ENCODE peak calls at places on chromosomes 16 and 17, in nine cellular contexts. L, O, Q, F, U, K, X, V and I are unnamed samples. For H3K4me1 and H3K36me3, the result is how much of the 10 kb centered on the place peaks cover.

GRCh38 chr16:71357681-71358080 is 842 bp upstream of the CALB2 start:
- DNase-seq in L (no peak), F (no peak), O (no peak), U (no peak), X (no peak), K (no peak), Q (no peak), V (no peak), I (no peak)

GRCh38 chr16:29848420-29849297 is 14.4 kb downstream of the CDIPT start:
- DNase-seq in O (peak), K (peak), V (peak), X (peak), Q (no peak), F (peak), L (peak), U (peak), I (peak)

GRCh38 chr17:3754458-3755334 is 31.0 kb downstream of the HASPIN start:
- DNase-seq in L (no peak), U (no peak), V (peak), F (no peak), K (peak), O (no peak), X (peak), Q (peak), I (peak)

GRCh38 chr17:32275060-32276042 is 9.7 kb downstream of the RHBDL3 start:
- DNase-seq in O (peak), X (no peak), U (peak), Q (no peak), L (peak), F (no peak), K (no peak), V (no peak), I (no peak)

GRCh38 chr16:87715658-87716057 is 50.1 kb downstream of the KLHDC4 start:
- DNase-seq in Q (no peak), O (no peak), X (no peak), K (no peak), U (no peak), L (no peak), F (no peak), V (no peak), I (no peak)

GRCh38 chr17:20266806-20267458 is 200.4 kb downstream of the LGALS9B start:
- DNase-seq in O (no peak), U (no peak), V (no peak), X (no peak), L (peak), Q (no peak), F (no peak), K (no peak), I (no peak)

GRCh38 chr17:48718162-48718780 is 4.0 kb downstream of the PRAC1 start:
- DNase-seq in L (no peak), V (no peak), F (no peak), K (no peak), X (peak), Q (no peak), U (no peak), O (no peak), I (no peak)

GRCh38 chr16:80585764-80586163 is 45.0 kb downstream of the DYNLRB2 start:
- DNase-seq in F (no peak), O (no peak), X (no peak), K (peak), V (no peak), Q (no peak), U (no peak), L (no peak), I (no peak)

GRCh38 chr17:37802712-37803416 is 58.0 kb upstream of the HNF1B start:
- DNase-seq in U (peak), X (no peak), L (no peak), Q (no peak), V (no peak), F (peak), O (no peak), K (no peak), I (no peak)

GRCh38 chr17:29576214-29577008 is 7.9 kb downstream of the TP53I13 start:
- DNase-seq in L (no peak), V (no peak), O (no peak), K (no peak), U (peak), F (no peak), X (peak), Q (no peak), I (no peak)

GRCh38 chr17:41617698-41618097 is 5.1 kb upstream of the KRT16 start:
- DNase-seq in U (no peak), L (no peak), V (no peak), K (no peak), O (peak), X (no peak), F (no peak), Q (no peak), I (no peak)

GRCh38 chr16:9096416-9096952 is 5.0 kb downstream of the HAPSTR1 start:
- DNase-seq in V (no peak), U (no peak), F (no peak), K (no peak), Q (no peak), L (no peak), X (no peak), O (no peak), I (no peak)

GRCh38 chr16:69859105-69859969 is 91.8 kb upstream of the CLEC18A start:
- DNase-seq in Q (peak), X (peak), O (no peak), K (peak), U (peak), F (peak), L (no peak), V (no peak), I (peak)

GRCh38 chr16:15552507-15552906 is 90.4 kb downstream of the MARF1 start:
- DNase-seq in Q (no peak), O (no peak), U (no peak), X (no peak), L (no peak), V (no peak), K (peak), F (no peak), I (no peak)

GRCh38 chr17:58756246-58757161 is 850 bp downstream of the PPM1E start:
- DNase-seq in X (no peak), L (no peak), Q (peak), O (no peak), U (no peak), F (no peak), V (peak), K (no peak), I (no peak)

GRCh38 chr17:15930426-15930825 is 14.5 kb upstream of the ADORA2B start:
- DNase-seq in K (no peak), V (no peak), U (no peak), L (no peak), Q (no peak), O (no peak), X (no peak), F (no peak), I (no peak)

GRCh38 chr16:86968866-86969265 is 348.3 kb downstream of the C16orf95 start:
- DNase-seq in Q (no peak), U (no peak), O (peak), L (no peak), K (no peak), X (no peak), F (no peak), V (no peak), I (no peak)

GRCh38 chr17:17843096-17843495 is 6.3 kb upstream of the SREBF1 start:
- DNase-seq in K (no peak), X (no peak), F (no peak), Q (no peak), L (no peak), V (no peak), U (no peak), O (no peak), I (peak)

GRCh38 chr17:18987862-18988545 is 16.6 kb downstream of the FAM83G start:
- DNase-seq in L (no peak), Q (no peak), F (no peak), X (no peak), U (no peak), K (no peak), V (no peak), O (no peak), I (no peak)

GRCh38 chr16:70749681-70750601 is 51.0 kb downstream of the VAC14 start:
- DNase-seq in V (no peak), F (no peak), Q (no peak), O (no peak), X (no peak), L (peak), K (no peak), U (no peak), I (no peak)

GRCh38 chr17:79090503-79091372 is 16.1 kb downstream of the ENGASE start:
- DNase-seq in X (no peak), K (no peak), O (no peak), U (no peak), F (no peak), V (no peak), L (no peak), Q (no peak), I (no peak)

GRCh38 chr16:83137326-83137770 is 510.6 kb downstream of the CDH13 start:
- DNase-seq in V (peak), U (no peak), Q (peak), L (peak), X (peak), K (peak), F (no peak), O (no peak), I (no peak)

GRCh38 chr17:76683011-76683755 is 27.6 kb downstream of the MXRA7 start:
- DNase-seq in K (no peak), F (no peak), V (no peak), O (no peak), U (no peak), Q (no peak), L (no peak), X (no peak), I (no peak)

GRCh38 chr16:64417711-64418227 is 704.1 kb downstream of the CDH11 start:
- DNase-seq in L (no peak), X (no peak), K (no peak), F (no peak), V (no peak), O (no peak), Q (no peak), U (no peak), I (no peak)

GRCh38 chr17:50627782-50628601 is 6.7 kb upstream of the ABCC3 start:
- DNase-seq in Q (no peak), F (no peak), X (peak), L (no peak), O (no peak), V (no peak), K (peak), U (no peak), I (peak)

GRCh38 chr16:79093554-79093967 is 507.0 kb downstream of the MAF start:
- DNase-seq in X (peak), O (no peak), V (peak), L (no peak), U (no peak), Q (no peak), F (no peak), K (peak), I (peak)

GRCh38 chr16:84449156-84450140 is 55.0 kb downstream of the MEAK7 start:
- DNase-seq in K (no peak), L (no peak), Q (no peak), O (peak), F (no peak), U (no peak), V (no peak), X (peak), I (peak)

GRCh38 chr17:2393184-2393953 is 7.5 kb downstream of the MNT start:
- DNase-seq in X (peak), F (peak), U (peak), L (peak), Q (peak), O (peak), K (peak), V (peak), I (peak)

GRCh38 chr17:82297280-82297803 is 20.1 kb downstream of the CD7 start:
- DNase-seq in L (peak), F (peak), U (peak), V (peak), O (peak), Q (no peak), X (peak), K (peak), I (peak)

GRCh38 chr16:89155851-89156739 is 15.5 kb upstream of the CDH15 start:
- DNase-seq in U (no peak), O (no peak), F (no peak), Q (no peak), L (no peak), V (no peak), X (no peak), K (no peak), I (no peak)

GRCh38 chr16:10579965-10580918 is at the start of gene EMP2:
- DNase-seq in Q (peak), U (peak), F (peak), K (no peak), L (peak), O (peak), V (no peak), X (peak), I (peak)

GRCh38 chr17:42407289-42407836 is 15.7 kb downstream of the CAVIN1 start:
- DNase-seq in Q (no peak), U (peak), X (peak), L (peak), V (peak), F (peak), O (peak), K (peak), I (peak)

GRCh38 chr16:83830769-83831450 is 23.1 kb downstream of the HSBP1 start:
- DNase-seq in X (no peak), O (no peak), K (no peak), U (no peak), L (no peak), Q (no peak), V (no peak), F (no peak), I (no peak)

GRCh38 chr17:69870751-69871199 is 204.2 kb upstream of the KCNJ16 start:
- DNase-seq in U (no peak), F (no peak), Q (peak), L (no peak), V (no peak), K (no peak), O (no peak), X (no peak), I (no peak)

GRCh38 chr16:54806378-54806777 is 124.3 kb upstream of the IRX5 start:
- DNase-seq in K (no peak), V (no peak), F (no peak), U (no peak), X (no peak), Q (no peak), O (no peak), L (no peak), I (no peak)

GRCh38 chr16:53781023-53781605 is 77.2 kb downstream of the FTO start:
- DNase-seq in Q (no peak), O (no peak), U (no peak), X (no peak), L (no peak), K (no peak), V (no peak), F (no peak), I (no peak)

GRCh38 chr16:23609929-23610328 is 13.8 kb upstream of the NDUFAB1 start:
- DNase-seq in K (no peak), O (no peak), U (no peak), X (no peak), V (no peak), Q (no peak), F (no peak), L (no peak), I (no peak)

GRCh38 chr16:23611936-23612335 is 15.8 kb upstream of the NDUFAB1 start:
- DNase-seq in K (no peak), F (no peak), U (no peak), V (no peak), Q (no peak), L (no peak), O (no peak), X (no peak), I (no peak)

GRCh38 chr16:23607740-23608139 is 11.6 kb upstream of the NDUFAB1 start:
- DNase-seq in X (no peak), V (no peak), Q (no peak), U (no peak), O (no peak), L (no peak), F (no peak), K (no peak), I (no peak)

GRCh38 chr16:23608194-23608593 is 12.1 kb upstream of the NDUFAB1 start:
- DNase-seq in L (no peak), F (no peak), U (no peak), K (no peak), V (no peak), X (no peak), O (no peak), Q (no peak), I (no peak)
- H3K4me1 ChIP-seq in L (under half), F (under half), U (under half), K (under half), V (under half), X (under half), O (under half), Q (under half), I (under half)

DNA sequence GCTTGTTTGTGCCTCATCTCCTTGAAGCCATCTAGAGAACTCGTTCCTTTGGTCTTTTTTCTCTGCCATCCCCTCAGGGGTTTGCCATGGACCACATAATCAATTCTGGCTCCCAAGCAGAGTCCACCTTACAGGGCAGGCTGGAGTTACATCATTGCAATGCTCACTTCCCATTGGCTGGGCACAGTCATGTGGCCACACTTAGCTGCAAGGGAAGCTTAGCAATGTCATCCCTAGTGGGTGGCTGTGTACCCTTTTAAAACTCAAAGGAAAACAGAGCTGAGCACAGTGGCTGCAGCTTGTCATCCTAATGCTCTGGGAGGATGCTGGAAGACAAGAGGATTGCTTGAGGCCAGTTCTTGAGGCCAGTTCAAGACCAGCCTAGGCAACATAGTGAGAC is 41.9 kb upstream of the POLR3E start:
- DNase-seq in V (no peak), L (no peak), F (no peak), K (no peak), U (no peak), Q (no peak), X (no peak), O (no peak), I (no peak)
- H3K36me3 ChIP-seq in V (under half), L (under half), F (under half), K (half or more), U (half or more), Q (under half), X (under half), O (under half), I (under half)

GRCh38 chr17:34314279-34314678 is 5.0 kb upstream of the CCL8 start:
- DNase-seq in U (peak), L (peak), O (no peak), V (no peak), F (peak), X (peak), Q (no peak), K (no peak), I (no peak)
- H3K4me3 ChIP-seq in U (no peak), L (no peak), O (no peak), V (no peak), F (no peak), X (no peak), Q (no peak), K (no peak), I (no peak)

GRCh38 chr16:21162661-21163151 is 4.2 kb downstream of the LDAF1 start:
- DNase-seq in F (no peak), K (no peak), X (no peak), O (no peak), V (no peak), L (peak), U (peak), Q (no peak), I (no peak)

GRCh38 chr16:21166561-21166961 is 8.1 kb downstream of the LDAF1 start:
- DNase-seq in K (no peak), O (no peak), V (no peak), X (no peak), F (no peak), Q (no peak), U (no peak), L (no peak), I (no peak)

GRCh38 chr16:21163576-21163975 is 5.1 kb downstream of the LDAF1 start:
- DNase-seq in F (no peak), L (no peak), Q (no peak), V (no peak), U (no peak), X (no peak), K (no peak), O (no peak), I (no peak)

GRCh38 chr16:21167360-21167759 is 8.9 kb downstream of the LDAF1 start:
- DNase-seq in Q (no peak), V (no peak), K (no peak), X (no peak), O (no peak), L (no peak), F (no peak), U (no peak), I (no peak)

GRCh38 chr16:21164521-21165168 is 6.2 kb downstream of the LDAF1 start:
- DNase-seq in O (no peak), L (no peak), X (no peak), K (no peak), V (no peak), F (no peak), U (no peak), Q (no peak), I (no peak)
- H3K4me1 ChIP-seq in O (under half), L (under half), X (under half), K (under half), V (under half), F (under half), U (under half), Q (under half), I (under half)

GRCh38 chr16:672371-672770 is 3.1 kb upstream of the RHBDL1 start:
- DNase-seq in V (no peak), O (no peak), F (no peak), X (no peak), K (no peak), L (no peak), U (no peak), Q (no peak), I (no peak)
- H3K36me3 ChIP-seq in V (under half), O (under half), F (under half), X (under half), K (under half), L (under half), U (half or more), Q (under half), I (under half)